ENCODE peak calls at places on chromosomes 16 and 17, in seven cellular contexts. N is dorsolateral prefrontal cortex, X is upper lobe of left lung, C is HL-60, J is H1, S is AG04450, A is HCT116. E is an unnamed sample.

GRCh38 chr17:41962768-41963434 is 3.7 kb upstream of the CNP start:
- DNase-seq in X (peak; percentile 66), C (peak; percentile 64), S (peak; percentile 21), J (peak; percentile 88), A (peak; percentile 33), N (peak; percentile 82), E (peak; percentile 80)

GRCh38 chr16:89981414-89981813 is 32.9 kb downstream of the DEF8 start:
- DNase-seq in C (no peak), X (no peak), J (no peak), A (no peak), S (no peak), N (no peak), E (no peak)

GRCh38 chr16:84687715-84688114 is 12.1 kb upstream of the USP10 start:
- DNase-seq in J (no peak), N (no peak), X (peak; percentile 24), S (peak; percentile 67), A (no peak), C (no peak), E (no peak)

GRCh38 chr17:37096071-37096470 is 147.3 kb downstream of the AATF start:
- DNase-seq in J (no peak), C (no peak), N (no peak), S (no peak), A (no peak), X (no peak), E (no peak)

GRCh38 chr17:66812571-66812970 is 22.3 kb upstream of the CACNG5 start:
- DNase-seq in C (no peak), J (no peak), X (no peak), S (no peak), N (no peak), A (no peak), E (no peak)

GRCh38 chr16:88524274-88524972 is 45.8 kb upstream of the ZC3H18 start:
- DNase-seq in A (no peak), S (no peak), C (no peak), J (no peak), N (no peak), X (no peak), E (no peak)

GRCh38 chr17:67105213-67105612 is 60.9 kb downstream of the CACNG1 start:
- DNase-seq in J (no peak), N (no peak), S (no peak), C (peak; percentile 9), A (no peak), X (no peak), E (no peak)

GRCh38 chr16:57736419-57737281 is 1.1 kb downstream of the KATNB1 start:
- DNase-seq in J (no peak), C (peak; percentile 70), X (peak; percentile 61), A (no peak), S (peak; percentile 71), N (no peak), E (peak; percentile 68)

GRCh38 chr17:82241183-82241925 is 12.5 kb downstream of the SLC16A3 start:
- DNase-seq in A (no peak), C (peak; percentile 97), S (no peak), X (peak; percentile 93), N (peak; percentile 76), J (no peak), E (peak; percentile 63)

GRCh38 chr17:28249706-28250105 is 69.3 kb upstream of the TMEM97 start:
- DNase-seq in X (no peak), C (no peak), S (no peak), N (no peak), A (no peak), J (no peak), E (no peak)

GRCh38 chr17:59435238-59435637 is 103.8 kb downstream of the YPEL2 start:
- DNase-seq in C (no peak), X (no peak), J (no peak), S (no peak), N (no peak), A (no peak), E (no peak)

DNA sequence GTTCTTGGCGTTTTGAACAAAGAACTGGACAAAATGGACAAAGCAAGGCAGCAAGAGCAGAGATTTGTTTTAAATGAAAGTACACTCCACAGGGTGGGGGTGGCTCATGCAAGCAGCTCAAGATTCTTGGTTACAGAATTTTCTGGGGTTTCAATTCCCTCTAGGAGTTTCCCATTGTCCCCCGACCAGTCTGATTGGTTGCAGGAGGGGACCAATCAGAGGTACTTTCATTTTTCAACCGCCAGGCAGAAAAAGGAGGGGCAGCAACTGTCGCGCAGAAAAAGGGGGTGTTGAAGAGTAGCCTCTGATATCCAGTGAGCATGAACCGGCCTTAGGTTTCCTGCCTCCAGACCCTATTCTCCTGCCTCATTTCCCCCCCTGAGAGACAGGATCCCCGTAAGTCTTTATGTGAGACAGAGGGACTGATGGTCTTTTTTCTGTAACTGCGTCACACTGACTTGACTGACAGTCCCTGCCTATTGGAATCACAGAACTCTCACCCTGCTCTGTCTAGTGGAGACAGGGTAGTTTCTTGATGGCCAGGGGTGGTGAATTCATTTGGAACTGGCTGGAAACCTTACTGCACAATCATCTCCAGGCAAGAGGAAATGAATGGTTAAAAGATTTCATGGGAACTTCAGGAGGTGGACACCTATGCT is 59.4 kb upstream of the ALOX12 start:
- DNase-seq in J (no peak), X (no peak), A (no peak), N (no peak), C (no peak), S (no peak), E (no peak)
- H3K4me3 ChIP-seq in J (no peak overlapping the region), X (peak overlapping the region; percentile 39), A (no peak overlapping the region), N (peak overlapping the region; percentile 54), C (no peak overlapping the region), S (peak overlapping the region; percentile 34), E (no peak overlapping the region)

GRCh38 chr16:5024632-5025031 is 9.1 kb downstream of the NAGPA start:
- DNase-seq in J (no peak), A (peak; percentile 24), S (no peak), C (no peak), N (no peak), X (no peak), E (no peak)
- TF ChIP-seq CTCF in J (no peak), A (peak; percentile 35), S (peak; percentile 19), C (no peak), N (no peak), X (no peak), E (peak; percentile 15)

GRCh38 chr16:54126907-54127306 is 159.7 kb downstream of the IRX3 start:
- DNase-seq in A (no peak), C (no peak), X (no peak), J (no peak), N (no peak), S (no peak), E (no peak)
- H3K4me3 ChIP-seq in A (no peak overlapping the region), C (no peak overlapping the region), X (no peak overlapping the region), J (no peak overlapping the region), N (no peak overlapping the region), S (no peak overlapping the region), E (no peak overlapping the region)

GRCh38 chr17:48663134-48663924 is 37.2 kb upstream of the HOXB9 start:
- DNase-seq in X (no peak), S (no peak), N (no peak), A (no peak), J (no peak), C (no peak), E (no peak)
- TF ChIP-seq CTCF in X (no peak), S (no peak), N (no peak), A (peak; percentile 44), J (peak; percentile 26), C (no peak), E (no peak)

E was measured in mucosa of descending colon.